ENCODE peak calls at places on chromosomes 3 and 15, in nine cellular contexts. X is M059J; O is erythroblast; I is AG08396; V is retinal pigment epithelial cell; W is NCI-H2081; R is stimulated activated CD4-positive, alpha-beta T cell treated with anti-CD3 and anti-CD28 coated beads, Interleukin-2, amount 100 ng/mL, for 48 hours; M is heart right ventricle; A is neural progenitor cell. Z is an unnamed sample.

GRCh38 chr15:58336161-58336560 is 95.6 kb upstream of the LIPC start:
- DNase-seq in X (no peak), O (no peak), I (no peak), V (no peak), W (no peak), R (no peak), M (no peak), A (no peak), Z (peak; percentile 48)

GRCh38 chr3:13709706-13710105 is 160.8 kb downstream of the FBLN2 start:
- DNase-seq in X (no peak), O (no peak), I (no peak), V (no peak), W (no peak), R (no peak), M (no peak), A (no peak), Z (no peak)

GRCh38 chr15:76310470-76311070 is 699 bp downstream of the ETFA start:
- DNase-seq in X (peak; percentile 36), O (peak; percentile 65), I (peak; percentile 40), V (no peak), W (no peak), R (no peak), M (no peak), A (peak; percentile 36), Z (no peak)

GRCh38 chr3:42288385-42288784 is 22.4 kb upstream of the CCK start:
- DNase-seq in X (no peak), O (no peak), I (no peak), V (no peak), W (no peak), R (no peak), M (no peak), A (no peak), Z (no peak)

GRCh38 chr3:126945171-126945721 is 37.7 kb upstream of the PLXNA1 start:
- DNase-seq in X (no peak), O (no peak), I (no peak), V (no peak), W (no peak), R (no peak), M (no peak), A (no peak), Z (no peak)

GRCh38 chr3:53181024-53181371 is 20.0 kb downstream of the PRKCD start:
- DNase-seq in X (no peak), O (no peak), I (no peak), V (no peak), W (no peak), R (no peak), M (no peak), A (no peak), Z (no peak)

GRCh38 chr15:55320963-55321362 is 1.9 kb downstream of the PIGB start:
- DNase-seq in X (no peak), O (no peak), I (no peak), V (no peak), W (no peak), R (no peak), M (no peak), A (no peak), Z (no peak)

GRCh38 chr15:99442268-99442897 is 123.4 kb upstream of the MEF2A start:
- DNase-seq in X (peak; percentile 86), O (peak; percentile 21), I (peak; percentile 92), V (peak; percentile 97), W (no peak), R (no peak), M (peak; percentile 76), A (no peak), Z (peak; percentile 92)

GRCh38 chr3:118981494-118982134 is 53.0 kb downstream of the IGSF11 start:
- DNase-seq in X (no peak), O (no peak), I (no peak), V (no peak), W (no peak), R (no peak), M (no peak), A (no peak), Z (no peak)